ENCODE peak calls at places on chromosome 3, in six cellular contexts. P, G, B, E, S and Q are unnamed samples.

GRCh38 chr3:106740116-106740515 is 637.1 kb upstream of the CCDC54 start:
- DNase-seq in P (no peak), S (no peak), B (no peak), E (no peak), G (no peak), Q (no peak)

GRCh38 chr3:124360626-124361025 is 368.7 kb upstream of the ROPN1 start:
- DNase-seq in G (no peak), E (peak; percentile 51), P (peak; percentile 72), S (peak; percentile 80), B (no peak), Q (no peak)

GRCh38 chr3:105399611-105400010 is 32.9 kb downstream of the ALCAM start:
- DNase-seq in P (no peak), E (no peak), G (no peak), S (no peak), B (peak; percentile 20), Q (no peak)

GRCh38 chr3:81789686-81790085 is 28.2 kb upstream of the GBE1 start:
- DNase-seq in S (no peak), B (no peak), E (no peak), G (no peak), P (no peak), Q (peak; percentile 48)

GRCh38 chr3:110995461-110996226 is 76.0 kb upstream of the NECTIN3 start:
- DNase-seq in G (no peak), P (no peak), S (no peak), B (peak; percentile 55), E (no peak), Q (no peak)

GRCh38 chr3:195086341-195086740 is 184.6 kb downstream of the XXYLT1 start:
- DNase-seq in E (no peak), S (peak; percentile 18), B (no peak), G (no peak), P (no peak), Q (no peak)

GRCh38 chr3:108383306-108383705 is 87.0 kb downstream of the HHLA2 start:
- DNase-seq in G (no peak), P (no peak), B (no peak), E (no peak), S (no peak), Q (peak; percentile 2)

GRCh38 chr3:69143605-69144004 is 21.2 kb upstream of the LMOD3 start:
- DNase-seq in G (no peak), E (no peak), P (no peak), S (no peak), B (peak; percentile 71), Q (no peak)

GRCh38 chr3:76026379-76026778 is 241.0 kb upstream of the ZNF717 start:
- DNase-seq in B (no peak), S (no peak), G (no peak), E (no peak), P (no peak), Q (no peak)

GRCh38 chr3:127001486-127002194 is 18.7 kb downstream of the PLXNA1 start:
- DNase-seq in S (no peak), E (no peak), P (no peak), B (no peak), G (no peak), Q (no peak)

GRCh38 chr3:12185172-12185710 is 26.5 kb upstream of the TIMP4 start:
- DNase-seq in E (no peak), G (no peak), B (no peak), S (no peak), P (no peak), Q (no peak)

GRCh38 chr3:65551945-65552344 is 486.8 kb downstream of the MAGI1 start:
- DNase-seq in P (no peak), E (no peak), B (no peak), G (no peak), S (peak; percentile 41), Q (no peak)

GRCh38 chr3:66609660-66610547 is 109.1 kb upstream of the LRIG1 start:
- DNase-seq in B (peak; percentile 16), G (peak; percentile 18), E (peak; percentile 57), P (peak; percentile 57), S (peak; percentile 88), Q (no peak)

GRCh38 chr3:130857336-130858026 is 36.4 kb upstream of the ATP2C1 start:
- DNase-seq in S (no peak), B (peak; percentile 71), E (no peak), P (no peak), G (peak; percentile 11), Q (no peak)

GRCh38 chr3:197203714-197204146 is 94.7 kb downstream of the DLG1 start:
- DNase-seq in E (no peak), P (no peak), G (no peak), S (peak; percentile 4), B (no peak), Q (no peak)

GRCh38 chr3:141391298-141392017 is 23.2 kb downstream of the ZBTB38 start:
- DNase-seq in B (no peak), G (peak; percentile 30), E (no peak), S (no peak), P (no peak), Q (no peak)

GRCh38 chr3:172106989-172107388 is 67.6 kb downstream of the FNDC3B start:
- DNase-seq in P (no peak), E (no peak), S (no peak), G (no peak), B (no peak), Q (no peak)

GRCh38 chr3:181730364-181730763 is 18.6 kb downstream of the SOX2 start:
- DNase-seq in P (no peak), G (no peak), B (no peak), S (no peak), E (no peak), Q (no peak)

GRCh38 chr3:101509811-101510210 is 3.2 kb downstream of the SENP7 start:
- DNase-seq in B (peak; percentile 31), E (no peak), S (no peak), G (no peak), P (no peak), Q (no peak)

GRCh38 chr3:33749546-33750215 is 31.6 kb upstream of the CLASP2 start:
- DNase-seq in E (no peak), B (peak; percentile 90), P (no peak), S (no peak), G (no peak), Q (peak; percentile 51)

GRCh38 chr3:129046037-129046731 is 14.4 kb upstream of the GP9 start:
- DNase-seq in S (no peak), B (no peak), G (no peak), P (peak; percentile 79), E (no peak), Q (no peak)

GRCh38 chr3:99562138-99562537 is 76.3 kb upstream of the COL8A1 start:
- DNase-seq in E (peak; percentile 23), G (peak; percentile 21), P (peak; percentile 38), B (no peak), S (peak; percentile 57), Q (no peak)

GRCh38 chr3:129439381-129439816 is 349 bp downstream of the MBD4 start:
- DNase-seq in S (peak; percentile 63), G (peak; percentile 65), P (no peak), E (no peak), B (peak; percentile 30), Q (peak; percentile 89)

GRCh38 chr3:158731938-158732855 is at the start of gene RARRES1:
- DNase-seq in E (peak; percentile 42), S (peak; percentile 81), P (peak; percentile 55), G (peak; percentile 88), B (peak; percentile 70), Q (no peak)

GRCh38 chr3:105944721-105945120 is 75.9 kb upstream of the CBLB start:
- DNase-seq in E (no peak), B (peak; percentile 94), P (no peak), S (no peak), G (no peak), Q (no peak)

GRCh38 chr3:58042947-58043707 is 34.9 kb downstream of the FLNB start:
- DNase-seq in G (no peak), E (no peak), B (no peak), S (no peak), P (no peak), Q (no peak)
- H3K27ac ChIP-seq in G (peak overlapping the region; percentile 65), E (no peak overlapping the region), B (peak overlapping the region; percentile 0), S (no peak overlapping the region), P (no peak overlapping the region), Q (no peak overlapping the region)

GRCh38 chr3:42829628-42830436 is 20.6 kb downstream of the ACKR2 start:
- DNase-seq in P (no peak), E (no peak), S (no peak), G (no peak), B (no peak), Q (no peak)
- H2AFZ ChIP-seq in P (no peak overlapping the region), E (no peak overlapping the region), S (no peak overlapping the region), G (no peak overlapping the region), B (no peak overlapping the region), Q (no peak overlapping the region)

GRCh38 chr3:153315781-153316180 is 153.8 kb downstream of the RAP2B start:
- DNase-seq in B (no peak), E (no peak), P (no peak), S (no peak), G (no peak), Q (no peak)

GRCh38 chr3:153320585-153321128 is 158.6 kb downstream of the RAP2B start:
- DNase-seq in S (no peak), E (no peak), G (no peak), B (no peak), P (no peak), Q (no peak)

GRCh38 chr3:153319691-153320552 is 157.9 kb downstream of the RAP2B start:
- DNase-seq in B (no peak), G (no peak), S (no peak), E (no peak), P (no peak), Q (no peak)
- H3K27ac ChIP-seq in B (no peak overlapping the region), G (peak overlapping the region; percentile 3), S (no peak overlapping the region), E (no peak overlapping the region), P (no peak overlapping the region), Q (no peak overlapping the region)

GRCh38 chr3:113193298-113193697 is 18.1 kb upstream of the BOC start:
- DNase-seq in P (no peak), E (peak; percentile 52), G (peak; percentile 53), B (no peak), S (peak; percentile 86), Q (no peak)
- H2AFZ ChIP-seq in P (no peak overlapping the region), E (peak overlapping the region; percentile 80), G (no peak overlapping the region), B (peak overlapping the region; percentile 73), S (peak overlapping the region; percentile 66), Q (no peak overlapping the region)

DNA sequence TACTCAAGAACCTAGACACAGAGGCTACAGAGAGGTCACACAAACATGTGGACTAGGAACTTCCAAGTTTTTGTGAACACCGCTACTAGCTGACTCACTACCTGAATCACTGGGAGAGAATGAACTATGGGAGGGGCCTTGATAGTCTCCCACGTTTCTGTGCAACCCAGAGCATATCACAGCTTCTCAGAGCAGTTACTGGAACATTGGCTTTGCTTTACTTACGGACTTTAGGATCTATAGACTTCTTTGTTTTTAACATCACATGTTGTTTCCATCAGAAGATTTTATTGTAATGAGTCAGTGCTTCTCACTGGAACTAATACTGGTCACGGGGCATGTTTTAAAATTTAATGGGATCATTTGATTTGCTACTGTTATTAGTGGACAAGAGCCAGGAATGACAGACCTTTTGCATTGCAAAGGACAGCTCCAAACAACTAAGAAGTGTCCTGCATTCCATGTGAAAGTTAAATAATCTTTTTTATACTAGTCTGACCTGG is 35.6 kb downstream of the RTP4 start:
- DNase-seq in S (no peak), B (peak; percentile 99), E (no peak), G (peak; percentile 72), P (no peak), Q (no peak)
- H3K27ac ChIP-seq in S (no peak overlapping the region), B (peak overlapping the region; percentile 76), E (no peak overlapping the region), G (peak overlapping the region; percentile 54), P (no peak overlapping the region), Q (no peak overlapping the region)